ENCODE peak calls at places on chromosomes 3 and 15, in ten cellular contexts. One of them, this sample, is unnamed.

GRCh38 chr3:49702672-49703071 is 13.3 kb downstream of the RNF123 start:
- DNase-seq in hepatocyte: no peak
- DNase-seq in ACHN: no peak
- DNase-seq in iris pigment epithelial cell: no peak
- DNase-seq in AG08396: no peak
- DNase-seq in endothelial cell: no peak
- DNase-seq in activated naive CD4-positive, alpha-beta T cell treated with anti-CD3 and anti-CD28 coated beads, Interleukin-2, amount 50 U/mL, for 16 hours: no peak
- DNase-seq in T-cell: no peak
- DNase-seq in stimulated activated CD4-positive, alpha-beta T cell treated with anti-CD3 and anti-CD28 coated beads, Interleukin-15, amount 100 ng/mL, for 48 hours: no peak
- DNase-seq in A172: no peak
- DNase-seq in this sample: no peak

GRCh38 chr15:96053039-96054021 is 277.2 kb upstream of the NR2F2 start:
- DNase-seq in hepatocyte: peak
- DNase-seq in ACHN: no peak
- DNase-seq in iris pigment epithelial cell: no peak
- DNase-seq in AG08396: no peak
- DNase-seq in endothelial cell: peak
- DNase-seq in activated naive CD4-positive, alpha-beta T cell treated with anti-CD3 and anti-CD28 coated beads, Interleukin-2, amount 50 U/mL, for 16 hours: peak
- DNase-seq in T-cell: no peak
- DNase-seq in stimulated activated CD4-positive, alpha-beta T cell treated with anti-CD3 and anti-CD28 coated beads, Interleukin-15, amount 100 ng/mL, for 48 hours: no peak
- DNase-seq in A172: peak
- DNase-seq in this sample: no peak

GRCh38 chr3:64940949-64941348 is 253.1 kb upstream of the ADAMTS9 start:
- DNase-seq in hepatocyte: no peak
- DNase-seq in ACHN: no peak
- DNase-seq in iris pigment epithelial cell: no peak
- DNase-seq in AG08396: no peak
- DNase-seq in endothelial cell: no peak
- DNase-seq in activated naive CD4-positive, alpha-beta T cell treated with anti-CD3 and anti-CD28 coated beads, Interleukin-2, amount 50 U/mL, for 16 hours: no peak
- DNase-seq in T-cell: no peak
- DNase-seq in stimulated activated CD4-positive, alpha-beta T cell treated with anti-CD3 and anti-CD28 coated beads, Interleukin-15, amount 100 ng/mL, for 48 hours: no peak
- DNase-seq in A172: no peak
- DNase-seq in this sample: no peak

GRCh38 chr3:24686764-24687163 is 192.1 kb upstream of the THRB start:
- DNase-seq in hepatocyte: no peak
- DNase-seq in ACHN: peak
- DNase-seq in iris pigment epithelial cell: peak
- DNase-seq in AG08396: peak
- DNase-seq in endothelial cell: no peak
- DNase-seq in activated naive CD4-positive, alpha-beta T cell treated with anti-CD3 and anti-CD28 coated beads, Interleukin-2, amount 50 U/mL, for 16 hours: no peak
- DNase-seq in T-cell: no peak
- DNase-seq in stimulated activated CD4-positive, alpha-beta T cell treated with anti-CD3 and anti-CD28 coated beads, Interleukin-15, amount 100 ng/mL, for 48 hours: no peak
- DNase-seq in A172: peak
- DNase-seq in this sample: no peak

GRCh38 chr15:90336705-90337141 is 15.4 kb upstream of the ZNF774 start:
- DNase-seq in hepatocyte: no peak
- DNase-seq in ACHN: peak
- DNase-seq in iris pigment epithelial cell: peak
- DNase-seq in AG08396: peak
- DNase-seq in endothelial cell: no peak
- DNase-seq in activated naive CD4-positive, alpha-beta T cell treated with anti-CD3 and anti-CD28 coated beads, Interleukin-2, amount 50 U/mL, for 16 hours: no peak
- DNase-seq in T-cell: no peak
- DNase-seq in stimulated activated CD4-positive, alpha-beta T cell treated with anti-CD3 and anti-CD28 coated beads, Interleukin-15, amount 100 ng/mL, for 48 hours: no peak
- DNase-seq in A172: no peak
- DNase-seq in this sample: no peak

GRCh38 chr15:57567909-57568308 is 23.8 kb upstream of the MYZAP start:
- DNase-seq in hepatocyte: no peak
- DNase-seq in ACHN: no peak
- DNase-seq in iris pigment epithelial cell: no peak
- DNase-seq in AG08396: no peak
- DNase-seq in endothelial cell: no peak
- DNase-seq in activated naive CD4-positive, alpha-beta T cell treated with anti-CD3 and anti-CD28 coated beads, Interleukin-2, amount 50 U/mL, for 16 hours: no peak
- DNase-seq in T-cell: no peak
- DNase-seq in stimulated activated CD4-positive, alpha-beta T cell treated with anti-CD3 and anti-CD28 coated beads, Interleukin-15, amount 100 ng/mL, for 48 hours: no peak
- DNase-seq in A172: no peak
- DNase-seq in this sample: no peak

GRCh38 chr15:61064653-61065052 is 164.4 kb downstream of the RORA start:
- DNase-seq in hepatocyte: no peak
- DNase-seq in ACHN: no peak
- DNase-seq in iris pigment epithelial cell: no peak
- DNase-seq in AG08396: no peak
- DNase-seq in endothelial cell: no peak
- DNase-seq in activated naive CD4-positive, alpha-beta T cell treated with anti-CD3 and anti-CD28 coated beads, Interleukin-2, amount 50 U/mL, for 16 hours: no peak
- DNase-seq in T-cell: no peak
- DNase-seq in stimulated activated CD4-positive, alpha-beta T cell treated with anti-CD3 and anti-CD28 coated beads, Interleukin-15, amount 100 ng/mL, for 48 hours: no peak
- DNase-seq in A172: no peak
- DNase-seq in this sample: no peak

GRCh38 chr3:155391583-155391982 is 98.1 kb upstream of the STRIT1 start:
- DNase-seq in hepatocyte: no peak
- DNase-seq in ACHN: peak
- DNase-seq in iris pigment epithelial cell: peak
- DNase-seq in AG08396: peak
- DNase-seq in endothelial cell: no peak
- DNase-seq in activated naive CD4-positive, alpha-beta T cell treated with anti-CD3 and anti-CD28 coated beads, Interleukin-2, amount 50 U/mL, for 16 hours: no peak
- DNase-seq in T-cell: no peak
- DNase-seq in stimulated activated CD4-positive, alpha-beta T cell treated with anti-CD3 and anti-CD28 coated beads, Interleukin-15, amount 100 ng/mL, for 48 hours: no peak
- DNase-seq in A172: peak
- DNase-seq in this sample: no peak

GRCh38 chr3:121483290-121483689 is 62.5 kb downstream of the POLQ start:
- DNase-seq in hepatocyte: no peak
- DNase-seq in ACHN: peak
- DNase-seq in iris pigment epithelial cell: peak
- DNase-seq in AG08396: no peak
- DNase-seq in endothelial cell: no peak
- DNase-seq in activated naive CD4-positive, alpha-beta T cell treated with anti-CD3 and anti-CD28 coated beads, Interleukin-2, amount 50 U/mL, for 16 hours: no peak
- DNase-seq in T-cell: no peak
- DNase-seq in stimulated activated CD4-positive, alpha-beta T cell treated with anti-CD3 and anti-CD28 coated beads, Interleukin-15, amount 100 ng/mL, for 48 hours: no peak
- DNase-seq in A172: peak
- DNase-seq in this sample: no peak

GRCh38 chr15:74626752-74627692 is 11.4 kb downstream of the CLK3 start:
- DNase-seq in hepatocyte: no peak
- DNase-seq in ACHN: no peak
- DNase-seq in iris pigment epithelial cell: no peak
- DNase-seq in AG08396: no peak
- DNase-seq in endothelial cell: no peak
- DNase-seq in activated naive CD4-positive, alpha-beta T cell treated with anti-CD3 and anti-CD28 coated beads, Interleukin-2, amount 50 U/mL, for 16 hours: no peak
- DNase-seq in T-cell: no peak
- DNase-seq in stimulated activated CD4-positive, alpha-beta T cell treated with anti-CD3 and anti-CD28 coated beads, Interleukin-15, amount 100 ng/mL, for 48 hours: no peak
- DNase-seq in A172: no peak
- DNase-seq in this sample: no peak

GRCh38 chr3:20225769-20226168 is 39.8 kb upstream of the SGO1 start:
- DNase-seq in hepatocyte: peak
- DNase-seq in ACHN: peak
- DNase-seq in iris pigment epithelial cell: peak
- DNase-seq in AG08396: peak
- DNase-seq in endothelial cell: no peak
- DNase-seq in activated naive CD4-positive, alpha-beta T cell treated with anti-CD3 and anti-CD28 coated beads, Interleukin-2, amount 50 U/mL, for 16 hours: no peak
- DNase-seq in T-cell: no peak
- DNase-seq in stimulated activated CD4-positive, alpha-beta T cell treated with anti-CD3 and anti-CD28 coated beads, Interleukin-15, amount 100 ng/mL, for 48 hours: no peak
- DNase-seq in A172: peak
- DNase-seq in this sample: no peak

GRCh38 chr3:46067401-46067800 is 40.1 kb upstream of the XCR1 start:
- DNase-seq in hepatocyte: no peak
- DNase-seq in ACHN: no peak
- DNase-seq in iris pigment epithelial cell: no peak
- DNase-seq in AG08396: no peak
- DNase-seq in endothelial cell: no peak
- DNase-seq in activated naive CD4-positive, alpha-beta T cell treated with anti-CD3 and anti-CD28 coated beads, Interleukin-2, amount 50 U/mL, for 16 hours: no peak
- DNase-seq in T-cell: no peak
- DNase-seq in stimulated activated CD4-positive, alpha-beta T cell treated with anti-CD3 and anti-CD28 coated beads, Interleukin-15, amount 100 ng/mL, for 48 hours: no peak
- DNase-seq in A172: no peak
- DNase-seq in this sample: no peak

GRCh38 chr3:186953011-186953487 is 22.7 kb downstream of the ST6GAL1 start:
- DNase-seq in hepatocyte: no peak
- DNase-seq in ACHN: no peak
- DNase-seq in iris pigment epithelial cell: peak
- DNase-seq in AG08396: no peak
- DNase-seq in endothelial cell: no peak
- DNase-seq in activated naive CD4-positive, alpha-beta T cell treated with anti-CD3 and anti-CD28 coated beads, Interleukin-2, amount 50 U/mL, for 16 hours: no peak
- DNase-seq in T-cell: no peak
- DNase-seq in stimulated activated CD4-positive, alpha-beta T cell treated with anti-CD3 and anti-CD28 coated beads, Interleukin-15, amount 100 ng/mL, for 48 hours: no peak
- DNase-seq in A172: peak
- DNase-seq in this sample: no peak

GRCh38 chr3:190366145-190366544 is 21.8 kb upstream of the CLDN16 start:
- DNase-seq in hepatocyte: no peak
- DNase-seq in ACHN: peak
- DNase-seq in iris pigment epithelial cell: no peak
- DNase-seq in AG08396: no peak
- DNase-seq in endothelial cell: no peak
- DNase-seq in activated naive CD4-positive, alpha-beta T cell treated with anti-CD3 and anti-CD28 coated beads, Interleukin-2, amount 50 U/mL, for 16 hours: no peak
- DNase-seq in T-cell: no peak
- DNase-seq in stimulated activated CD4-positive, alpha-beta T cell treated with anti-CD3 and anti-CD28 coated beads, Interleukin-15, amount 100 ng/mL, for 48 hours: no peak
- DNase-seq in A172: peak
- DNase-seq in this sample: no peak

GRCh38 chr15:67142142-67143092 is 77.0 kb downstream of the SMAD3 start:
- DNase-seq in hepatocyte: peak
- DNase-seq in ACHN: peak
- DNase-seq in iris pigment epithelial cell: peak
- DNase-seq in AG08396: peak
- DNase-seq in endothelial cell: no peak
- DNase-seq in activated naive CD4-positive, alpha-beta T cell treated with anti-CD3 and anti-CD28 coated beads, Interleukin-2, amount 50 U/mL, for 16 hours: no peak
- DNase-seq in T-cell: no peak
- DNase-seq in stimulated activated CD4-positive, alpha-beta T cell treated with anti-CD3 and anti-CD28 coated beads, Interleukin-15, amount 100 ng/mL, for 48 hours: no peak
- DNase-seq in A172: peak
- DNase-seq in this sample: no peak

GRCh38 chr3:133633439-133633838 is 28.3 kb downstream of the TOPBP1 start:
- DNase-seq in hepatocyte: peak
- DNase-seq in ACHN: no peak
- DNase-seq in iris pigment epithelial cell: no peak
- DNase-seq in AG08396: no peak
- DNase-seq in endothelial cell: no peak
- DNase-seq in activated naive CD4-positive, alpha-beta T cell treated with anti-CD3 and anti-CD28 coated beads, Interleukin-2, amount 50 U/mL, for 16 hours: no peak
- DNase-seq in T-cell: no peak
- DNase-seq in stimulated activated CD4-positive, alpha-beta T cell treated with anti-CD3 and anti-CD28 coated beads, Interleukin-15, amount 100 ng/mL, for 48 hours: no peak
- DNase-seq in A172: no peak
- DNase-seq in this sample: no peak

GRCh38 chr3:115692887-115693524 is 69.7 kb downstream of the GAP43 start:
- DNase-seq in hepatocyte: peak
- DNase-seq in ACHN: peak
- DNase-seq in iris pigment epithelial cell: peak
- DNase-seq in AG08396: peak
- DNase-seq in endothelial cell: peak
- DNase-seq in activated naive CD4-positive, alpha-beta T cell treated with anti-CD3 and anti-CD28 coated beads, Interleukin-2, amount 50 U/mL, for 16 hours: peak
- DNase-seq in T-cell: peak
- DNase-seq in stimulated activated CD4-positive, alpha-beta T cell treated with anti-CD3 and anti-CD28 coated beads, Interleukin-15, amount 100 ng/mL, for 48 hours: peak
- DNase-seq in A172: peak
- DNase-seq in this sample: peak

GRCh38 chr3:36221975-36222374 is 158.3 kb upstream of the STAC start:
- DNase-seq in hepatocyte: no peak
- DNase-seq in ACHN: no peak
- DNase-seq in iris pigment epithelial cell: no peak
- DNase-seq in AG08396: no peak
- DNase-seq in endothelial cell: no peak
- DNase-seq in activated naive CD4-positive, alpha-beta T cell treated with anti-CD3 and anti-CD28 coated beads, Interleukin-2, amount 50 U/mL, for 16 hours: no peak
- DNase-seq in T-cell: no peak
- DNase-seq in stimulated activated CD4-positive, alpha-beta T cell treated with anti-CD3 and anti-CD28 coated beads, Interleukin-15, amount 100 ng/mL, for 48 hours: no peak
- DNase-seq in A172: no peak
- DNase-seq in this sample: no peak

GRCh38 chr3:179876440-179876839 is 160.3 kb downstream of the PEX5L start:
- DNase-seq in hepatocyte: no peak
- DNase-seq in ACHN: no peak
- DNase-seq in iris pigment epithelial cell: no peak
- DNase-seq in AG08396: no peak
- DNase-seq in endothelial cell: no peak
- DNase-seq in activated naive CD4-positive, alpha-beta T cell treated with anti-CD3 and anti-CD28 coated beads, Interleukin-2, amount 50 U/mL, for 16 hours: no peak
- DNase-seq in T-cell: no peak
- DNase-seq in stimulated activated CD4-positive, alpha-beta T cell treated with anti-CD3 and anti-CD28 coated beads, Interleukin-15, amount 100 ng/mL, for 48 hours: no peak
- DNase-seq in A172: no peak
- DNase-seq in this sample: no peak

GRCh38 chr3:29281265-29282228 is 676 bp downstream of the RBMS3 start:
- DNase-seq in hepatocyte: peak
- DNase-seq in ACHN: peak
- DNase-seq in iris pigment epithelial cell: peak
- DNase-seq in AG08396: peak
- DNase-seq in endothelial cell: peak
- DNase-seq in activated naive CD4-positive, alpha-beta T cell treated with anti-CD3 and anti-CD28 coated beads, Interleukin-2, amount 50 U/mL, for 16 hours: no peak
- DNase-seq in T-cell: no peak
- DNase-seq in stimulated activated CD4-positive, alpha-beta T cell treated with anti-CD3 and anti-CD28 coated beads, Interleukin-15, amount 100 ng/mL, for 48 hours: no peak
- DNase-seq in A172: peak
- DNase-seq in this sample: no peak

GRCh38 chr3:119783883-119784282 is 2.0 kb downstream of the NR1I2 start:
- DNase-seq in hepatocyte: no peak
- DNase-seq in ACHN: no peak
- DNase-seq in iris pigment epithelial cell: no peak
- DNase-seq in AG08396: no peak
- DNase-seq in endothelial cell: no peak
- DNase-seq in activated naive CD4-positive, alpha-beta T cell treated with anti-CD3 and anti-CD28 coated beads, Interleukin-2, amount 50 U/mL, for 16 hours: no peak
- DNase-seq in T-cell: no peak
- DNase-seq in stimulated activated CD4-positive, alpha-beta T cell treated with anti-CD3 and anti-CD28 coated beads, Interleukin-15, amount 100 ng/mL, for 48 hours: no peak
- DNase-seq in A172: no peak
- DNase-seq in this sample: no peak

GRCh38 chr3:27976933-27977332 is 254.8 kb upstream of the EOMES start:
- DNase-seq in hepatocyte: no peak
- DNase-seq in ACHN: no peak
- DNase-seq in iris pigment epithelial cell: peak
- DNase-seq in AG08396: peak
- DNase-seq in endothelial cell: no peak
- DNase-seq in activated naive CD4-positive, alpha-beta T cell treated with anti-CD3 and anti-CD28 coated beads, Interleukin-2, amount 50 U/mL, for 16 hours: no peak
- DNase-seq in T-cell: no peak
- DNase-seq in stimulated activated CD4-positive, alpha-beta T cell treated with anti-CD3 and anti-CD28 coated beads, Interleukin-15, amount 100 ng/mL, for 48 hours: no peak
- DNase-seq in A172: peak
- DNase-seq in this sample: no peak

This sample was measured in effector CD4-positive, alpha-beta T cell.